ENCODE peak calls at places on chromosomes 13 and 19, in nine cellular contexts. Z is mammary epithelial cell, P is thoracic aorta, B is HL-60, T is adrenal gland, V is AG09309, I is Panc1, S is cardiac muscle cell, Y is ovary. H is an unnamed sample.

GRCh38 chr13:40932252-40932651 is 86.9 kb downstream of the ELF1 start:
- DNase-seq in Z (no peak), P (no peak), B (no peak), T (no peak), V (no peak), I (no peak), S (no peak), Y (no peak), H (no peak)

GRCh38 chr13:40813662-40814454 is 24.4 kb downstream of the SLC25A15 start:
- DNase-seq in Z (peak), P (no peak), B (no peak), T (no peak), V (no peak), I (no peak), S (peak), Y (no peak), H (peak)

GRCh38 chr13:99987180-99988047 is 5.8 kb downstream of the ZIC2 start:
- DNase-seq in Z (no peak), P (no peak), B (no peak), T (no peak), V (no peak), I (no peak), S (no peak), Y (no peak), H (no peak)

GRCh38 chr13:46712524-46712923 is 84.4 kb downstream of the ESD start:
- DNase-seq in Z (no peak), P (no peak), B (no peak), T (no peak), V (no peak), I (no peak), S (no peak), Y (no peak), H (no peak)

GRCh38 chr13:26604784-26605183 is 47.3 kb downstream of the WASF3 start:
- DNase-seq in Z (no peak), P (no peak), B (no peak), T (peak), V (no peak), I (no peak), S (peak), Y (peak), H (no peak)

GRCh38 chr19:35202722-35203674 is 25.5 kb downstream of the FAM187B start:
- DNase-seq in Z (no peak), P (no peak), B (no peak), T (no peak), V (no peak), I (no peak), S (no peak), Y (no peak), H (no peak)

GRCh38 chr13:113934576-113934975 is 39.3 kb downstream of the C13orf46 start:
- DNase-seq in Z (no peak), P (no peak), B (no peak), T (no peak), V (no peak), I (no peak), S (no peak), Y (peak), H (no peak)

GRCh38 chr13:53605306-53605705 is 576.7 kb downstream of the OLFM4 start:
- DNase-seq in Z (no peak), P (no peak), B (no peak), T (no peak), V (no peak), I (no peak), S (no peak), Y (no peak), H (no peak)

DNA sequence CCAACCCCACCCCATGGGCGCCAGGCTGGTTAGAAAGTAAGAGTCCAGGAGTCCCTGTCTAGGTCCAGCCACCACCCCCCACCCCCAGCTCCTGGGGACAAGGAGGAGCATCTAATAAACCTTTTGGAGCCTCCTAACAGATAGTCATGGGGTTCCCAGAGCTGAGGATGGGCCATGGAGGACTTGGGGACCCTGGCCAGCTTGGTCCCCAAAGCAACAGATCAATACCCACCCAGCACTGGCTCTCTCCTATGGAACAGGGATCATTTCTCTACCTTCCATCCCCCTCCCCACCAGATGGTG is 9.4 kb downstream of the NR2F6 start:
- DNase-seq in Z (no peak), P (no peak), B (no peak), T (no peak), V (no peak), I (no peak), S (no peak), Y (no peak), H (no peak)
- H3K4me3 ChIP-seq in Z (no peak), P (peak), B (no peak), T (no peak), V (peak), I (peak), S (no peak), Y (no peak), H (no peak)

GRCh38 chr19:49430678-49431329 is 5.6 kb downstream of the GFY start:
- DNase-seq in Z (no peak), P (no peak), B (no peak), T (no peak), V (no peak), I (no peak), S (no peak), Y (no peak), H (no peak)
- TF ChIP-seq CTCF in Z (no peak), P (no peak), B (peak), T (no peak), V (peak), I (no peak), S (peak), Y (no peak), H (peak)

DNA sequence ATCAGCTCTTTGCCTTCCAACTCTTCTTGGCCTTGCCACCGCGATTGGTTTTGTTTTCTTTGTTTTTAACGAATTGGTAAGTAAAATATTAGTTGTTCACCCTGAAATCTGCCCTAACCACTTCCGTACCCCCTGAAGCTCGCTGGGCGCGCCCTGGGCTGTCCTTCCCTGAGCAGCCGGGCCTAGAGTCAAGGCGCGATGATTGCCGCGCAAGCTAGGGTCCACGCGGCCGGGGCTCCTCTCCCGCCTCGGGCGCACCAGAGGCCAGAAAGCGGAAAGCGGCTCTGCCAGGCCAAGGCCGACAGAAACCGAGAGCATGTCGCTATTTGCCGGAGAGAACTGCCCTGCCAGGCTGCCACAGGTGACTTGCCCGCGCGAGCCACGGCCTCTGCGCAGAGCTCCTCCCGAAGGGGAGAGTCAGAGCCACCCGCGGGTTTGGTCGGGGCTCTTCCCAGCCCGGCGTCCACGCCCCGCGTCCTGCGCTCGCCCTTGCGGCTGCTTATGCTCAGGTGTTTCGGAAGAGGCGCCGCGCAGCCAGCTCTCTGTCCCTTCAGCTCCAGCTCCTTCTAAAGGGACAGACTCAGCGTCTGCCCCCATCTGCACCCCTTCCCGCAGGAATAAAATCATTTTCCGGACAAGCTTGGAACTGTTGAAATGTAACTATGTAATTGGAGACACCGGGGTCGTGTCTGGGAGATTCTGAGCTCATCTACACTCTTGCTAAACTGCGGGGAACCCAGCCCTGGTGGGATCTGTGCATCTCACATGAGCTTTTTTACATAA is 6.7 kb upstream of the CDX2 start:
- DNase-seq in Z (no peak), P (no peak), B (no peak), T (no peak), V (no peak), I (no peak), S (no peak), Y (no peak), H (no peak)
- H3K4me3 ChIP-seq in Z (no peak), P (no peak), B (no peak), T (no peak), V (no peak), I (no peak), S (no peak), Y (no peak), H (no peak)

GRCh38 chr13:106132216-106132615 is 403.2 kb downstream of the EFNB2 start:
- DNase-seq in Z (no peak), P (no peak), B (no peak), T (no peak), V (no peak), I (no peak), S (no peak), Y (no peak), H (no peak)
- TF ChIP-seq CTCF in Z (no peak), P (no peak), B (no peak), T (no peak), V (no peak), I (no peak), S (no peak), Y (no peak), H (no peak)

DNA sequence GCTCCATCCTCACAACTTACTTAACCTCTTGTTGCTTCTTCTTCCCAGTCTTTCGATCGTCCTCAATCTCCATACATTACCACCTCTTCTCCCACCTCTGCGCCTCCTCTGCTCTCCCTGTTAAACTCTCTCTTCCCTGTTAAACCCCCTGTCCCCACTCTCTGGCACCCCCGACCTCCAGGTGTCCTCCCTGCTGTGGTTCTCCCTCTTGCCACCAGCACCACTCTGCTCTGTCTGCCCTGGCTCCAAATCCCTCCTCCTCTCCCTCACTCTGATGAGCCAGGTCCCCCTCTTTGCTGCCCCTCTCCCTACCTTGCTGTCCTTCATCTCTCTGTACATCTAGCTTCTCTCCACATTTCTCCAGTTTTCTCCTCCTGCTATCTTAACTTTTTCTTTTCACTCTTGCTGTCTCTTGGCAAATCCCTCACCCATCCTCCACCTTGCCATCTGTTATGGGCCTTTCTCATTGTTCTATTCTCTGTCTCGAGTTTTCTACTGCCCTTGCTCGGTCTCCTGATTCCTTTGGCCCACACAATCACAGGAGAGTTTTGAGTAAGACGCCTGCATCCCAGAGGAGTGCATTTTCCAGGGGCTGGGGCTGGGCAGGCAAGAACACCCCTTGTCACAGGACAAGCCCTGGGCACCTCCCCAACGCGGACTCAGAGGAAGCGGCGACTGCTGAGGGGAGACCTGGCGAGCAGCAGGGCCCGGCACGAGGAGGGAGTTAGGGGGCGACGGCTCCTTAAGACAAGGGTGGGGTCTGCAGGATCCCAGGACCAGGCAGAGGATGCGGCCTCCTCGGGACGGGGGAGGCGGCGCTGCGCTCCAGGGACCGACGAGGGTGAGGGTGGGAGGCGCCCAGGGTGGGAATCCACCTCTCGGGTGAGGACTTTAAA is 21.4 kb upstream of the ERVV-1 start:
- DNase-seq in Z (no peak), P (no peak), B (no peak), T (no peak), V (no peak), I (peak), S (peak), Y (peak), H (no peak)
- H3K4me3 ChIP-seq in Z (peak), P (peak), B (no peak), T (no peak), V (peak), I (peak), S (peak), Y (peak), H (peak)

DNA sequence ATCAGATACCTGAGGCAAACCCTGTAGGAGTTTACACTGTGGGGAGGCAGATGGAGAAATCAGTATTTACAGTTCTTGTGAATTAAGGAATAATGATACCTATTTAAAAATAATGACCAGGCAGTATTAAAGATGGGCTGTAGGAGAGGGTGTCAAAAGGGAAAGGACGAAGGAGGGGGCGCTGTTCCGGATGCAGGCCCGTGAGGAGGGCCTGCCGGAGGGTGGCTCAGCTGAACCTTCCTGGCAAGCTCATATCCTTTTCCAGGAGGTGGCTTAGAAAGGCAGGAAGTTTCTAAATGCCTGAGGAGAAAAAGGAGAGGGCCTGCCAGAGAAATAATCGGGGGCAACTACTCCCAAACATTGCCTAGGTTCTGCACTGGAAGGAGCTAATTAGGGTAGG is 46.6 kb downstream of the MBNL2 start:
- DNase-seq in Z (no peak), P (no peak), B (no peak), T (no peak), V (no peak), I (no peak), S (peak), Y (no peak), H (no peak)
- TF ChIP-seq CTCF in Z (peak), P (no peak), B (no peak), T (no peak), V (no peak), I (peak), S (peak), Y (no peak), H (peak)

GRCh38 chr19:28142258-28142657 is 1070.7 kb downstream of the UQCRFS1 start:
- DNase-seq in Z (no peak), P (no peak), B (no peak), T (no peak), V (no peak), I (no peak), S (no peak), Y (no peak), H (no peak)

GRCh38 chr19:28140201-28140600 is 1072.8 kb downstream of the UQCRFS1 start:
- DNase-seq in Z (no peak), P (no peak), B (no peak), T (no peak), V (no peak), I (no peak), S (no peak), Y (no peak), H (no peak)

GRCh38 chr19:28137772-28138171 is 1075.2 kb downstream of the UQCRFS1 start:
- DNase-seq in Z (no peak), P (no peak), B (no peak), T (no peak), V (no peak), I (no peak), S (no peak), Y (no peak), H (no peak)

DNA sequence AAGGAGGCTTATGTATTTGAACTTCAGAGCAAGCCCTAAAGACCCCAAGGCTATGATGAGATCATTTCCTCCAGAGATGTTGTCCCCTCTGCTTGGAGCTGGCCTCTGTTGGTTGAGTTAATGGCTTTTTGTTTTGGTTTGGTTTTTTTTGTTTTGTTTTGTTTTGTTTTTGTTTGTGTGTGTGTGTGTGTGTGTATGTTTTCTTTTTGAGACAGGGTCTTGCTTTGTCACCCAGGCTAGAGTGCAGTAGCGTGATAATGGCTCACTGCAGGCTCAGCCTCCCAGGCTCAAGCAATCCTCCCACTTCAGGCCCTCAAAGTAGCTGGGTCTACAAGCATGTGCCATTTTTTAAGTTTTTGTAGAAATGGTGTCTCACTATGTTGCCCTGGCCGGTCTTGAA is 1076.2 kb downstream of the UQCRFS1 start:
- DNase-seq in Z (no peak), P (no peak), B (no peak), T (no peak), V (no peak), I (no peak), S (no peak), Y (no peak), H (no peak)
- H3K4me3 ChIP-seq in Z (no peak), P (no peak), B (no peak), T (no peak), V (no peak), I (no peak), S (no peak), Y (no peak), H (no peak)

GRCh38 chr19:3186377-3186688 is 603 bp downstream of the NCLN start:
- DNase-seq in Z (peak), P (no peak), B (no peak), T (no peak), V (no peak), I (no peak), S (peak), Y (peak), H (peak)

GRCh38 chr19:3186891-3187661 is 1.3 kb downstream of the NCLN start:
- DNase-seq in Z (no peak), P (no peak), B (no peak), T (peak), V (no peak), I (no peak), S (no peak), Y (no peak), H (peak)

GRCh38 chr19:3184847-3185481 is 766 bp upstream of the NCLN start:
- DNase-seq in Z (no peak), P (peak), B (no peak), T (no peak), V (peak), I (no peak), S (peak), Y (peak), H (no peak)

GRCh38 chr19:3183721-3184641 is 1.7 kb upstream of the NCLN start:
- DNase-seq in Z (no peak), P (no peak), B (no peak), T (no peak), V (no peak), I (no peak), S (no peak), Y (no peak), H (no peak)

DNA sequence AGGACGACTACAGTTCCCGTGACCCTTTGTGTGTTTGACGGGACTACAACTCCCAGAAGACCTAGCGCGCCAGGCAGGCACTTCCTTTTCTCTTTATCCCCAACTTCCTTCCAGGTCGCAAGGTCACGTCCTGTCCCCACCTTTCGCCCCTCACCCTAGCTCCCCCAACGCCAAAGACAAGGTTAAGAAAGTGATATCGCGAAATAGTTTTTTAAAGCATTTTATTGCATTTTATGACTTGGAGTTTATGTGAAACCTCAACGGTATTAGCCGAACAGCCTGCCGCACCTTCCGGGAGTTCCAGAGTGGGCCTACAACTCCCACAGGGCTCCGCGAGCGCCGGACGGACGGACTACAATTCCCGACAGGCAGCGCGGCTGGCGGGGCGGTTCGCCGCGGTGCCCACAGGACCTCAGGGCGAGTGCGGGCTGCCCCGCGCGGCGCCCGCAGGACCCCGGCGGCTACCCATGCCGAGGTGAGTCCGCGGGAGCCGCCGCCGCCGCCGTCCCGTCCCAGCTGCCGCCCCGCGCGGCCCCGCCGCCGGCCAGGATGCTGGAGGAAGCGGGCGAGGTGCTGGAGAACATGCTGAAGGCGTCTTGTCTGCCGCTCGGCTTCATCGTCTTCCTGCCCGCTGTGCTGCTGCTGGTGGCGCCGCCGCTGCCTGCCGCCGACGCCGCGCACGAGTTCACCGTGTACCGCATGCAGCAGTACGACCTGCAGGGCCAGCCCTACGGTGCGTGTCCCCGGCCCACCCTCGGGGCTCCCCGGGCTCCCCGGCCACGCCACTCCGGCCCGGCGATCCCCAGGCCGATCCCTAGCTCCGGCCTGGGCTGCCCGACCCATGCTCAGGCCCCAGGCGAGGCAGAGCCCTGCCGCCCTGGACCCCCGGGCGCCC is at the start of gene NCLN:
- DNase-seq in Z (peak), P (peak), B (peak), T (peak), V (peak), I (peak), S (peak), Y (peak), H (peak)
- TF ChIP-seq CTCF in Z (no peak), P (no peak), B (no peak), T (no peak), V (no peak), I (no peak), S (no peak), Y (no peak), H (no peak)

H was measured in fibroblast of mammary gland.